ENCODE peak calls at places on chromosomes 7 and 10, in ten cellular contexts. One of them, this sample, is unnamed.
A peak's percentile ranks its signal among the peaks of the same experiment; 100 is the strongest.

GRCh38 chr7:76051840-76052239 is 3.9 kb downstream of the MDH2 start:
- DNase-seq in neural progenitor cell: no peak
- DNase-seq in neural crest cell: no peak
- DNase-seq in type B pancreatic cell: no peak
- DNase-seq in chondrocyte: no peak
- DNase-seq in heart right ventricle: no peak
- DNase-seq in transverse colon: no peak
- DNase-seq in A549: no peak
- DNase-seq in endodermal cell: no peak
- DNase-seq in tibial nerve: no peak
- DNase-seq in this sample: no peak

GRCh38 chr10:75663947-75664664 is 232.7 kb downstream of the LRMDA start:
- DNase-seq in neural progenitor cell: no peak
- DNase-seq in neural crest cell: no peak
- DNase-seq in type B pancreatic cell: no peak
- DNase-seq in chondrocyte: no peak
- DNase-seq in heart right ventricle: no peak
- DNase-seq in transverse colon: no peak
- DNase-seq in A549: no peak
- DNase-seq in endodermal cell: no peak
- DNase-seq in tibial nerve: no peak
- DNase-seq in this sample: peak; percentile 73

GRCh38 chr10:6035101-6035834 is 26.9 kb downstream of the IL2RA start:
- DNase-seq in neural progenitor cell: no peak
- DNase-seq in neural crest cell: no peak
- DNase-seq in type B pancreatic cell: peak; percentile 53
- DNase-seq in chondrocyte: no peak
- DNase-seq in heart right ventricle: no peak
- DNase-seq in transverse colon: no peak
- DNase-seq in A549: no peak
- DNase-seq in endodermal cell: peak; percentile 34
- DNase-seq in tibial nerve: no peak
- DNase-seq in this sample: no peak

GRCh38 chr7:112167144-112167543 is 39.1 kb downstream of the DOCK4 start:
- DNase-seq in neural progenitor cell: no peak
- DNase-seq in neural crest cell: no peak
- DNase-seq in type B pancreatic cell: no peak
- DNase-seq in chondrocyte: no peak
- DNase-seq in heart right ventricle: no peak
- DNase-seq in transverse colon: no peak
- DNase-seq in A549: no peak
- DNase-seq in endodermal cell: no peak
- DNase-seq in tibial nerve: no peak
- DNase-seq in this sample: no peak

GRCh38 chr7:47496064-47496665 is 85.7 kb downstream of the TNS3 start:
- DNase-seq in neural progenitor cell: no peak
- DNase-seq in neural crest cell: no peak
- DNase-seq in type B pancreatic cell: no peak
- DNase-seq in chondrocyte: no peak
- DNase-seq in heart right ventricle: no peak
- DNase-seq in transverse colon: no peak
- DNase-seq in A549: no peak
- DNase-seq in endodermal cell: no peak
- DNase-seq in tibial nerve: no peak
- DNase-seq in this sample: no peak

GRCh38 chr7:70698219-70698832 is 433.6 kb upstream of the GALNT17 start:
- DNase-seq in neural progenitor cell: peak; percentile 73
- DNase-seq in neural crest cell: no peak
- DNase-seq in type B pancreatic cell: no peak
- DNase-seq in chondrocyte: no peak
- DNase-seq in heart right ventricle: no peak
- DNase-seq in transverse colon: no peak
- DNase-seq in A549: peak; percentile 55
- DNase-seq in endodermal cell: no peak
- DNase-seq in tibial nerve: peak; percentile 57
- DNase-seq in this sample: peak; percentile 76

GRCh38 chr10:68223535-68224165 is 8.3 kb downstream of the ATOH7 start:
- DNase-seq in neural progenitor cell: peak; percentile 58
- DNase-seq in neural crest cell: no peak
- DNase-seq in type B pancreatic cell: no peak
- DNase-seq in chondrocyte: no peak
- DNase-seq in heart right ventricle: no peak
- DNase-seq in transverse colon: peak; percentile 27
- DNase-seq in A549: peak; percentile 38
- DNase-seq in endodermal cell: peak; percentile 82
- DNase-seq in tibial nerve: no peak
- DNase-seq in this sample: no peak

GRCh38 chr7:131529617-131530016 is 26.8 kb downstream of the PODXL start:
- DNase-seq in neural progenitor cell: no peak
- DNase-seq in neural crest cell: no peak
- DNase-seq in type B pancreatic cell: no peak
- DNase-seq in chondrocyte: no peak
- DNase-seq in heart right ventricle: no peak
- DNase-seq in transverse colon: no peak
- DNase-seq in A549: no peak
- DNase-seq in endodermal cell: no peak
- DNase-seq in tibial nerve: no peak
- DNase-seq in this sample: no peak

GRCh38 chr10:1189166-1190051 is 133.2 kb downstream of the WDR37 start:
- DNase-seq in neural progenitor cell: no peak
- DNase-seq in neural crest cell: no peak
- DNase-seq in type B pancreatic cell: no peak
- DNase-seq in chondrocyte: peak; percentile 47
- DNase-seq in heart right ventricle: no peak
- DNase-seq in transverse colon: no peak
- DNase-seq in A549: no peak
- DNase-seq in endodermal cell: no peak
- DNase-seq in tibial nerve: no peak
- DNase-seq in this sample: no peak

GRCh38 chr10:103685880-103686669 is 169.3 kb downstream of the SH3PXD2A start:
- DNase-seq in neural progenitor cell: peak; percentile 84
- DNase-seq in neural crest cell: peak; percentile 77
- DNase-seq in type B pancreatic cell: peak; percentile 83
- DNase-seq in chondrocyte: no peak
- DNase-seq in heart right ventricle: peak; percentile 78
- DNase-seq in transverse colon: peak; percentile 86
- DNase-seq in A549: peak; percentile 55
- DNase-seq in endodermal cell: peak; percentile 94
- DNase-seq in tibial nerve: peak; percentile 92
- DNase-seq in this sample: peak; percentile 77

GRCh38 chr7:119270045-119270464 is 1002.9 kb upstream of the KCND2 start:
- DNase-seq in neural progenitor cell: peak; percentile 89
- DNase-seq in neural crest cell: peak; percentile 50
- DNase-seq in type B pancreatic cell: no peak
- DNase-seq in chondrocyte: peak; percentile 29
- DNase-seq in heart right ventricle: no peak
- DNase-seq in transverse colon: peak; percentile 19
- DNase-seq in A549: peak; percentile 71
- DNase-seq in endodermal cell: peak; percentile 78
- DNase-seq in tibial nerve: peak; percentile 18
- DNase-seq in this sample: peak; percentile 77

GRCh38 chr10:101014230-101014884 is 14.7 kb downstream of the LZTS2 start:
- DNase-seq in neural progenitor cell: peak; percentile 77
- DNase-seq in neural crest cell: peak; percentile 92
- DNase-seq in type B pancreatic cell: peak; percentile 88
- DNase-seq in chondrocyte: peak; percentile 85
- DNase-seq in heart right ventricle: peak; percentile 90
- DNase-seq in transverse colon: peak; percentile 90
- DNase-seq in A549: peak; percentile 71
- DNase-seq in endodermal cell: peak; percentile 95
- DNase-seq in tibial nerve: peak; percentile 93
- DNase-seq in this sample: peak; percentile 67

GRCh38 chr7:44217852-44218402 is 17.1 kb downstream of the YKT6 start:
- DNase-seq in neural progenitor cell: no peak
- DNase-seq in neural crest cell: no peak
- DNase-seq in type B pancreatic cell: no peak
- DNase-seq in chondrocyte: peak; percentile 87
- DNase-seq in heart right ventricle: peak; percentile 9
- DNase-seq in transverse colon: no peak
- DNase-seq in A549: no peak
- DNase-seq in endodermal cell: no peak
- DNase-seq in tibial nerve: no peak
- DNase-seq in this sample: no peak

GRCh38 chr10:6069101-6069931 is 7.1 kb upstream of the IL2RA start:
- DNase-seq in neural progenitor cell: no peak
- DNase-seq in neural crest cell: no peak
- DNase-seq in type B pancreatic cell: no peak
- DNase-seq in chondrocyte: no peak
- DNase-seq in heart right ventricle: no peak
- DNase-seq in transverse colon: no peak
- DNase-seq in A549: no peak
- DNase-seq in endodermal cell: no peak
- DNase-seq in tibial nerve: no peak
- DNase-seq in this sample: no peak

GRCh38 chr10:69372126-69372980 is 44.4 kb downstream of the TACR2 start:
- DNase-seq in neural progenitor cell: no peak
- DNase-seq in neural crest cell: no peak
- DNase-seq in type B pancreatic cell: no peak
- DNase-seq in chondrocyte: no peak
- DNase-seq in heart right ventricle: no peak
- DNase-seq in transverse colon: no peak
- DNase-seq in A549: no peak
- DNase-seq in endodermal cell: no peak
- DNase-seq in tibial nerve: no peak
- DNase-seq in this sample: peak; percentile 78

GRCh38 chr7:22443370-22444180 is 56.4 kb downstream of the STEAP1B start:
- DNase-seq in neural progenitor cell: no peak
- DNase-seq in neural crest cell: no peak
- DNase-seq in type B pancreatic cell: no peak
- DNase-seq in chondrocyte: no peak
- DNase-seq in heart right ventricle: no peak
- DNase-seq in transverse colon: peak; percentile 48
- DNase-seq in A549: no peak
- DNase-seq in endodermal cell: no peak
- DNase-seq in tibial nerve: no peak
- DNase-seq in this sample: peak; percentile 56

GRCh38 chr10:99941942-99942835 is 67.6 kb downstream of the DNMBP start:
- DNase-seq in neural progenitor cell: no peak
- DNase-seq in neural crest cell: no peak
- DNase-seq in type B pancreatic cell: no peak
- DNase-seq in chondrocyte: no peak
- DNase-seq in heart right ventricle: no peak
- DNase-seq in transverse colon: no peak
- DNase-seq in A549: no peak
- DNase-seq in endodermal cell: no peak
- DNase-seq in tibial nerve: no peak
- DNase-seq in this sample: peak; percentile 73

GRCh38 chr7:17530249-17530648 is 231.8 kb downstream of the AHR start:
- DNase-seq in neural progenitor cell: no peak
- DNase-seq in neural crest cell: no peak
- DNase-seq in type B pancreatic cell: no peak
- DNase-seq in chondrocyte: no peak
- DNase-seq in heart right ventricle: no peak
- DNase-seq in transverse colon: no peak
- DNase-seq in A549: no peak
- DNase-seq in endodermal cell: no peak
- DNase-seq in tibial nerve: no peak
- DNase-seq in this sample: peak; percentile 81

GRCh38 chr10:102334106-102334505 is 61.4 kb upstream of the NFKB2 start:
- DNase-seq in neural progenitor cell: peak; percentile 95
- DNase-seq in neural crest cell: no peak
- DNase-seq in type B pancreatic cell: no peak
- DNase-seq in chondrocyte: no peak
- DNase-seq in heart right ventricle: peak; percentile 42
- DNase-seq in transverse colon: no peak
- DNase-seq in A549: no peak
- DNase-seq in endodermal cell: no peak
- DNase-seq in tibial nerve: peak; percentile 16
- DNase-seq in this sample: no peak

GRCh38 chr10:67923551-67923950 is 39.1 kb downstream of the SIRT1 start:
- DNase-seq in neural progenitor cell: no peak
- DNase-seq in neural crest cell: no peak
- DNase-seq in type B pancreatic cell: no peak
- DNase-seq in chondrocyte: no peak
- DNase-seq in heart right ventricle: no peak
- DNase-seq in transverse colon: no peak
- DNase-seq in A549: no peak
- DNase-seq in endodermal cell: no peak
- DNase-seq in tibial nerve: no peak
- DNase-seq in this sample: peak; percentile 56

GRCh38 chr10:34049887-34050286 is 715.4 kb upstream of the NRP1 start:
- DNase-seq in neural progenitor cell: no peak
- DNase-seq in neural crest cell: no peak
- DNase-seq in type B pancreatic cell: no peak
- DNase-seq in chondrocyte: no peak
- DNase-seq in heart right ventricle: no peak
- DNase-seq in transverse colon: no peak
- DNase-seq in A549: peak; percentile 90
- DNase-seq in endodermal cell: no peak
- DNase-seq in tibial nerve: no peak
- DNase-seq in this sample: peak; percentile 91

GRCh38 chr7:134443396-134444070 is 15.4 kb downstream of the AKR1B1 start:
- DNase-seq in neural progenitor cell: no peak
- DNase-seq in neural crest cell: no peak
- DNase-seq in type B pancreatic cell: no peak
- DNase-seq in chondrocyte: no peak
- DNase-seq in heart right ventricle: no peak
- DNase-seq in transverse colon: no peak
- DNase-seq in A549: no peak
- DNase-seq in endodermal cell: no peak
- DNase-seq in tibial nerve: no peak
- DNase-seq in this sample: no peak
- TF ChIP-seq CTCF in neural progenitor cell: no peak
- TF ChIP-seq CTCF in neural crest cell: no peak
- TF ChIP-seq CTCF in type B pancreatic cell: no peak
- TF ChIP-seq CTCF in chondrocyte: no peak
- TF ChIP-seq CTCF in heart right ventricle: no peak
- TF ChIP-seq CTCF in transverse colon: no peak
- TF ChIP-seq CTCF in A549: no peak
- TF ChIP-seq CTCF in endodermal cell: no peak
- TF ChIP-seq CTCF in tibial nerve: no peak
- TF ChIP-seq CTCF in this sample: no peak

GRCh38 chr10:92839191-92840085 is 8.9 kb upstream of the EXOC6 start:
- DNase-seq in neural progenitor cell: peak; percentile 70
- DNase-seq in neural crest cell: peak; percentile 60
- DNase-seq in type B pancreatic cell: no peak
- DNase-seq in chondrocyte: no peak
- DNase-seq in heart right ventricle: peak; percentile 71
- DNase-seq in transverse colon: peak; percentile 68
- DNase-seq in A549: peak; percentile 61
- DNase-seq in endodermal cell: peak; percentile 94
- DNase-seq in tibial nerve: peak; percentile 37
- DNase-seq in this sample: peak; percentile 44
- TF ChIP-seq CTCF in neural progenitor cell: peak; percentile 88
- TF ChIP-seq CTCF in neural crest cell: peak; percentile 62
- TF ChIP-seq CTCF in type B pancreatic cell: peak; percentile 74
- TF ChIP-seq CTCF in chondrocyte: peak; percentile 66
- TF ChIP-seq CTCF in heart right ventricle: no peak
- TF ChIP-seq CTCF in transverse colon: peak; percentile 32
- TF ChIP-seq CTCF in A549: peak; percentile 34
- TF ChIP-seq CTCF in endodermal cell: peak; percentile 94
- TF ChIP-seq CTCF in tibial nerve: no peak
- TF ChIP-seq CTCF in this sample: no peak

GRCh38 chr10:87817873-87818504 is at the start of gene ATAD1:
- DNase-seq in neural progenitor cell: peak; percentile 89
- DNase-seq in neural crest cell: peak; percentile 69
- DNase-seq in type B pancreatic cell: peak; percentile 87
- DNase-seq in chondrocyte: peak; percentile 87
- DNase-seq in heart right ventricle: peak; percentile 84
- DNase-seq in transverse colon: peak; percentile 90
- DNase-seq in A549: peak; percentile 93
- DNase-seq in endodermal cell: peak; percentile 96
- DNase-seq in tibial nerve: peak; percentile 58
- DNase-seq in this sample: peak; percentile 72
- TF ChIP-seq CTCF in neural progenitor cell: peak; percentile 40
- TF ChIP-seq CTCF in neural crest cell: peak; percentile 40
- TF ChIP-seq CTCF in type B pancreatic cell: peak; percentile 35
- TF ChIP-seq CTCF in chondrocyte: peak; percentile 54
- TF ChIP-seq CTCF in heart right ventricle: no peak
- TF ChIP-seq CTCF in transverse colon: no peak
- TF ChIP-seq CTCF in A549: no peak
- TF ChIP-seq CTCF in endodermal cell: peak; percentile 52
- TF ChIP-seq CTCF in tibial nerve: peak; percentile 28
- TF ChIP-seq CTCF in this sample: peak; percentile 17

GRCh38 chr10:12975266-12975665 is 26.2 kb downstream of the CCDC3 start:
- DNase-seq in neural progenitor cell: peak; percentile 19
- DNase-seq in neural crest cell: no peak
- DNase-seq in type B pancreatic cell: no peak
- DNase-seq in chondrocyte: no peak
- DNase-seq in heart right ventricle: no peak
- DNase-seq in transverse colon: no peak
- DNase-seq in A549: peak; percentile 32
- DNase-seq in endodermal cell: peak; percentile 65
- DNase-seq in tibial nerve: no peak
- DNase-seq in this sample: no peak
- TF ChIP-seq CTCF in neural progenitor cell: peak; percentile 23
- TF ChIP-seq CTCF in neural crest cell: peak; percentile 43
- TF ChIP-seq CTCF in type B pancreatic cell: peak; percentile 22
- TF ChIP-seq CTCF in chondrocyte: peak; percentile 66
- TF ChIP-seq CTCF in heart right ventricle: no peak
- TF ChIP-seq CTCF in transverse colon: no peak
- TF ChIP-seq CTCF in A549: peak; percentile 43
- TF ChIP-seq CTCF in endodermal cell: peak; percentile 72
- TF ChIP-seq CTCF in tibial nerve: no peak
- TF ChIP-seq CTCF in this sample: no peak